ENCODE peak calls at places on chromosome 6, in six cellular contexts. One of them, this sample, is unnamed.

GRCh38 chr6:151436300-151436699 is 15.6 kb downstream of the RMND1 start:
- DNase-seq in adrenal gland: no peak
- DNase-seq in CD4-positive, alpha-beta T cell: no peak
- DNase-seq in cardiac muscle cell: no peak
- DNase-seq in GM23248: peak; percentile 28
- DNase-seq in PC-3: no peak
- DNase-seq in this sample: no peak

GRCh38 chr6:150250826-150251225 is 108.0 kb downstream of the PPP1R14C start:
- DNase-seq in adrenal gland: no peak
- DNase-seq in GM23248: peak; percentile 87
- DNase-seq in PC-3: no peak
- DNase-seq in cardiac muscle cell: peak; percentile 59
- DNase-seq in CD4-positive, alpha-beta T cell: no peak
- DNase-seq in this sample: no peak

GRCh38 chr6:166381733-166382499 is 824 bp downstream of the MPC1 start:
- DNase-seq in PC-3: peak; percentile 72
- DNase-seq in adrenal gland: peak; percentile 72
- DNase-seq in CD4-positive, alpha-beta T cell: peak; percentile 35
- DNase-seq in cardiac muscle cell: peak; percentile 54
- DNase-seq in GM23248: peak; percentile 78
- DNase-seq in this sample: peak; percentile 78

GRCh38 chr6:110509617-110510231 is 33.3 kb upstream of the SLC22A16 start:
- DNase-seq in adrenal gland: peak; percentile 52
- DNase-seq in PC-3: peak; percentile 94
- DNase-seq in cardiac muscle cell: peak; percentile 65
- DNase-seq in CD4-positive, alpha-beta T cell: no peak
- DNase-seq in GM23248: peak; percentile 71
- DNase-seq in this sample: no peak

GRCh38 chr6:157272372-157272771 is 50.9 kb downstream of the TMEM242 start:
- DNase-seq in GM23248: no peak
- DNase-seq in CD4-positive, alpha-beta T cell: no peak
- DNase-seq in cardiac muscle cell: no peak
- DNase-seq in PC-3: no peak
- DNase-seq in adrenal gland: no peak
- DNase-seq in this sample: no peak

GRCh38 chr6:41682966-41683459 is 44.7 kb downstream of the MDFI start:
- DNase-seq in CD4-positive, alpha-beta T cell: no peak
- DNase-seq in GM23248: peak; percentile 53
- DNase-seq in cardiac muscle cell: peak; percentile 30
- DNase-seq in PC-3: no peak
- DNase-seq in adrenal gland: no peak
- DNase-seq in this sample: no peak

GRCh38 chr6:113530769-113531168 is 326.4 kb upstream of the MARCKS start:
- DNase-seq in CD4-positive, alpha-beta T cell: no peak
- DNase-seq in PC-3: peak; percentile 66
- DNase-seq in cardiac muscle cell: peak; percentile 45
- DNase-seq in GM23248: peak; percentile 89
- DNase-seq in adrenal gland: no peak
- DNase-seq in this sample: no peak

GRCh38 chr6:7008451-7008988 is 99.2 kb upstream of the RREB1 start:
- DNase-seq in cardiac muscle cell: no peak
- DNase-seq in GM23248: no peak
- DNase-seq in PC-3: peak; percentile 69
- DNase-seq in CD4-positive, alpha-beta T cell: no peak
- DNase-seq in adrenal gland: no peak
- DNase-seq in this sample: no peak

GRCh38 chr6:156379946-156380707 is 397.1 kb upstream of the ARID1B start:
- DNase-seq in cardiac muscle cell: peak; percentile 39
- DNase-seq in GM23248: peak; percentile 38
- DNase-seq in adrenal gland: peak; percentile 16
- DNase-seq in CD4-positive, alpha-beta T cell: no peak
- DNase-seq in PC-3: peak; percentile 49
- DNase-seq in this sample: peak; percentile 52

GRCh38 chr6:88381289-88381642 is 215.1 kb upstream of the CNR1 start:
- DNase-seq in adrenal gland: peak; percentile 41
- DNase-seq in cardiac muscle cell: no peak
- DNase-seq in PC-3: no peak
- DNase-seq in GM23248: no peak
- DNase-seq in CD4-positive, alpha-beta T cell: no peak
- DNase-seq in this sample: no peak

GRCh38 chr6:88380083-88380482 is 213.9 kb upstream of the CNR1 start:
- DNase-seq in PC-3: peak; percentile 80
- DNase-seq in adrenal gland: peak; percentile 71
- DNase-seq in GM23248: peak; percentile 85
- DNase-seq in cardiac muscle cell: peak; percentile 75
- DNase-seq in CD4-positive, alpha-beta T cell: no peak
- DNase-seq in this sample: peak; percentile 1

GRCh38 chr6:88383183-88383582 is 217.0 kb upstream of the CNR1 start:
- DNase-seq in adrenal gland: no peak
- DNase-seq in GM23248: no peak
- DNase-seq in PC-3: no peak
- DNase-seq in CD4-positive, alpha-beta T cell: no peak
- DNase-seq in cardiac muscle cell: no peak
- DNase-seq in this sample: no peak

GRCh38 chr6:88378639-88379038 is 212.5 kb upstream of the CNR1 start:
- DNase-seq in GM23248: no peak
- DNase-seq in adrenal gland: no peak
- DNase-seq in cardiac muscle cell: no peak
- DNase-seq in PC-3: no peak
- DNase-seq in CD4-positive, alpha-beta T cell: no peak
- DNase-seq in this sample: no peak

DNA sequence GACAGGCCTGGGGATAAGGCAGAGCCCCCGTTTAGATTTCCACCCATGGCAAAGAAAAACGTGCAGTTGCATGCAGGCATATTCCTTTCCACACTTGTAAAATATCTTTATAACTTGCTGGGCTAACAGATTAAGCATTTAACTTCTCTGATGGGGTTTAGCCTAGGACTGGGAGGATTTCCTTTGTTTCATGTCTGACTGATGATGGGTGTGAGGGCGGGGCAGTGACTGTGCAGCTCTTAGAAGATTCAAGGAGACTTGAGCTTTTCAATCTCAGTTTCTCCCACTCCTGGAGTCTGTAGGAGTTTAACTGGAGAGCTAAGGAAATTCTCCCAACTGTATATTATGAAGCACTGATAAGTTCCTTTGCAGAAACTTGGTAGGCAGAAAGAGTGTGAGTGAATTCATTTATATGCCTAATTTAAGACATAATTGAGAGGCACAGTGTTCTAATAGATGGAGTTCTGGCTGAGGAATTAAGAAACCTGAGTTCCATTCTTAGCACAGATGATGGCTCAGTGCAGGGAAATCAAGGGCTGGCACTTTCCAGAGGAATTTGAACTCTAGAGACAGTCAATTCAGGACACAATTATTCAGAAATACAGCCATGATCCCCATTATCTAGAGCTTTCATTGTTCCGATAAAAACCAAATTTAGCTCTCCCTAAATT is 214.6 kb upstream of the CNR1 start:
- DNase-seq in PC-3: no peak
- DNase-seq in adrenal gland: no peak
- DNase-seq in GM23248: peak; percentile 59
- DNase-seq in cardiac muscle cell: no peak
- DNase-seq in CD4-positive, alpha-beta T cell: no peak
- DNase-seq in this sample: no peak
- H3K27ac ChIP-seq in PC-3: no peak overlapping the region
- H3K27ac ChIP-seq in adrenal gland: no peak overlapping the region
- H3K27ac ChIP-seq in GM23248: peak overlapping the region; percentile 30
- H3K27ac ChIP-seq in cardiac muscle cell: no peak overlapping the region
- H3K27ac ChIP-seq in CD4-positive, alpha-beta T cell: no peak overlapping the region
- H3K27ac ChIP-seq in this sample: peak overlapping the region; percentile 64

GRCh38 chr6:148520109-148520841 is 177.6 kb downstream of the SASH1 start:
- DNase-seq in PC-3: no peak
- DNase-seq in adrenal gland: no peak
- DNase-seq in CD4-positive, alpha-beta T cell: no peak
- DNase-seq in GM23248: peak; percentile 51
- DNase-seq in cardiac muscle cell: no peak
- DNase-seq in this sample: no peak

GRCh38 chr6:148521158-148521557 is 178.5 kb downstream of the SASH1 start:
- DNase-seq in PC-3: no peak
- DNase-seq in cardiac muscle cell: no peak
- DNase-seq in CD4-positive, alpha-beta T cell: no peak
- DNase-seq in GM23248: peak; percentile 37
- DNase-seq in adrenal gland: no peak
- DNase-seq in this sample: no peak

GRCh38 chr6:148516116-148517016 is 173.7 kb downstream of the SASH1 start:
- DNase-seq in CD4-positive, alpha-beta T cell: no peak
- DNase-seq in cardiac muscle cell: no peak
- DNase-seq in PC-3: no peak
- DNase-seq in adrenal gland: no peak
- DNase-seq in GM23248: no peak
- DNase-seq in this sample: no peak

GRCh38 chr6:148517518-148517917 is 174.9 kb downstream of the SASH1 start:
- DNase-seq in CD4-positive, alpha-beta T cell: no peak
- DNase-seq in adrenal gland: no peak
- DNase-seq in PC-3: no peak
- DNase-seq in cardiac muscle cell: no peak
- DNase-seq in GM23248: no peak
- DNase-seq in this sample: no peak

DNA sequence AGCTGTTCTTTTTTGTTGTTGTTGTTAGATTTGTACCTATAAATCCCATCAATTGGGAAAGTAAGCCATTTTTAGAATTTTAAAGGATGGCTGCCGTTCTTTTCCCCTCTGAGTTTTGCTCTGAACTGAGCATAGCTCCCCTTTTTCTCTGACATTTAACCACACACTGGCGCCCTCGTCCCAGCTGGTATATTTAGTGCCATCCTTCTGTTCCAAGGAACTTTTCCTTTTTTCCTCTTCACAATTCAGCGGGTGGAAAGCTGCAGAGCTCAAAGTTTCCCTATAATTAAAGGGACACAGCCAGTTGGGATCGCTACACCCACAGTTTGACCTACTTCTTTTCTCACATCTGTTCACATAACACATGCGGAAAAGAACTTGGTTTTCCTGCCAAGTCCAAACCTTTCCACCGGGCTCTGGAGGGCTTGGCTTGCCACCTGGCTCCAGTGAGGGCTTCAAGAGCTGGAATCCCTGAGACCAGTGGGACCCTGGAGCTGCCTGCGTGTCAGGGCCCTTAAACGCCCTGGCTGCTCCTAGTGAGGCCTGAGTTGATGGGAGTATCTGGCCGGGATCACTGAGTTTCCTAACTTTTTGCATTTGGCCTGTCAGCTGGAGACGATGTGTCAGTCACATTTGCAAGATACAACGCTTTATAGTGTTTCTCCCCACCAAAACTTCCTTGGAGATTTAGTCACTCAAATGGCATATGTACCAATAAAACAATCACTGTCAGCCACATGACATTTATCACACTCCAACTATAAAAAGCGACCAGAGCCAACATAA is 175.9 kb downstream of the SASH1 start:
- DNase-seq in PC-3: no peak
- DNase-seq in CD4-positive, alpha-beta T cell: no peak
- DNase-seq in adrenal gland: no peak
- DNase-seq in GM23248: peak; percentile 52
- DNase-seq in cardiac muscle cell: no peak
- DNase-seq in this sample: no peak
- H3K27ac ChIP-seq in PC-3: no peak overlapping the region
- H3K27ac ChIP-seq in CD4-positive, alpha-beta T cell: no peak overlapping the region
- H3K27ac ChIP-seq in adrenal gland: no peak overlapping the region
- H3K27ac ChIP-seq in GM23248: peak overlapping the region; percentile 100
- H3K27ac ChIP-seq in cardiac muscle cell: no peak overlapping the region
- H3K27ac ChIP-seq in this sample: peak overlapping the region; percentile 100

GRCh38 chr6:105370316-105370715 is 32.6 kb downstream of the PREP start:
- DNase-seq in adrenal gland: no peak
- DNase-seq in CD4-positive, alpha-beta T cell: no peak
- DNase-seq in PC-3: no peak
- DNase-seq in cardiac muscle cell: no peak
- DNase-seq in GM23248: no peak
- DNase-seq in this sample: no peak

GRCh38 chr6:105372862-105373182 is 30.1 kb downstream of the PREP start:
- DNase-seq in GM23248: no peak
- DNase-seq in PC-3: no peak
- DNase-seq in CD4-positive, alpha-beta T cell: no peak
- DNase-seq in cardiac muscle cell: no peak
- DNase-seq in adrenal gland: no peak
- DNase-seq in this sample: no peak

GRCh38 chr6:105374010-105374420 is 28.9 kb downstream of the PREP start:
- DNase-seq in GM23248: peak; percentile 75
- DNase-seq in PC-3: peak; percentile 88
- DNase-seq in CD4-positive, alpha-beta T cell: no peak
- DNase-seq in adrenal gland: no peak
- DNase-seq in cardiac muscle cell: peak; percentile 46
- DNase-seq in this sample: no peak

GRCh38 chr6:105373481-105373880 is 29.4 kb downstream of the PREP start:
- DNase-seq in cardiac muscle cell: no peak
- DNase-seq in adrenal gland: no peak
- DNase-seq in CD4-positive, alpha-beta T cell: no peak
- DNase-seq in GM23248: no peak
- DNase-seq in PC-3: no peak
- DNase-seq in this sample: no peak

GRCh38 chr6:105372142-105372861 is 30.6 kb downstream of the PREP start:
- DNase-seq in CD4-positive, alpha-beta T cell: no peak
- DNase-seq in adrenal gland: no peak
- DNase-seq in PC-3: no peak
- DNase-seq in cardiac muscle cell: no peak
- DNase-seq in GM23248: no peak
- DNase-seq in this sample: no peak
- H3K27ac ChIP-seq in CD4-positive, alpha-beta T cell: no peak overlapping the region
- H3K27ac ChIP-seq in adrenal gland: no peak overlapping the region
- H3K27ac ChIP-seq in PC-3: no peak overlapping the region
- H3K27ac ChIP-seq in cardiac muscle cell: no peak overlapping the region
- H3K27ac ChIP-seq in GM23248: no peak overlapping the region
- H3K27ac ChIP-seq in this sample: no peak overlapping the region

GRCh38 chr6:3296113-3296512 is 37.4 kb downstream of the PSMG4 start:
- DNase-seq in cardiac muscle cell: no peak
- DNase-seq in adrenal gland: peak; percentile 3
- DNase-seq in GM23248: no peak
- DNase-seq in CD4-positive, alpha-beta T cell: no peak
- DNase-seq in PC-3: no peak
- DNase-seq in this sample: no peak
- H3K27ac ChIP-seq in cardiac muscle cell: no peak overlapping the region
- H3K27ac ChIP-seq in adrenal gland: no peak overlapping the region
- H3K27ac ChIP-seq in GM23248: no peak overlapping the region
- H3K27ac ChIP-seq in CD4-positive, alpha-beta T cell: no peak overlapping the region
- H3K27ac ChIP-seq in PC-3: no peak overlapping the region
- H3K27ac ChIP-seq in this sample: no peak overlapping the region

DNA sequence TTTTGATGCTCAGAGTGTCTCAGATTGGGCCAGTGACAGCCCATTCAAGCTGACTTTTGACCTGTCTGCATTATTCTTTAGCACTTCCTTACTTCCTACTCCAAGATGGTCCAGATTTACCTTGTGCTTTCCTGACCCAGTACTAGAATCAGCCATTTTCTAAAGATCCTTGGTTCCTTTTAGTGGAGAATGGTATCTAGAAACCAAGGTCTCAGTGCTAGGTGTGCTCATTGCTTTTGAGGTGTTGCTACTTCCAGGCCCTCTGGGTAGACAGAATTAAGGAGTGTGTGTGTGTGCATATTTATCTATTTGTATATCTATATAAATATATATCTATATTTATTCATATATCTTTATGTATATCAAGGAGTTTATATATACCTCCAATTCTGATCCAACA is 67.3 kb upstream of the UTRN start:
- DNase-seq in PC-3: no peak
- DNase-seq in CD4-positive, alpha-beta T cell: no peak
- DNase-seq in GM23248: no peak
- DNase-seq in cardiac muscle cell: no peak
- DNase-seq in adrenal gland: no peak
- DNase-seq in this sample: no peak
- H3K27ac ChIP-seq in PC-3: no peak overlapping the region
- H3K27ac ChIP-seq in CD4-positive, alpha-beta T cell: no peak overlapping the region
- H3K27ac ChIP-seq in GM23248: no peak overlapping the region
- H3K27ac ChIP-seq in cardiac muscle cell: peak overlapping the region; percentile 73
- H3K27ac ChIP-seq in adrenal gland: no peak overlapping the region
- H3K27ac ChIP-seq in this sample: no peak overlapping the region

This sample was measured in SK-N-SH.